ENCODE peak calls at places on chromosomes 5 and 9, in eight cellular contexts. T, C, L, J, U, D, Z and M are unnamed samples.

GRCh38 chr5:547086-547924 is 23.1 kb upstream of the SLC9A3 start:
- DNase-seq in T (no peak), C (no peak), L (no peak), J (no peak), U (no peak), D (no peak), Z (no peak), M (no peak)

GRCh38 chr9:818958-819357 is 22.5 kb upstream of the DMRT1 start:
- DNase-seq in T (no peak), C (no peak), L (no peak), J (no peak), U (no peak), D (no peak), Z (no peak), M (no peak)

GRCh38 chr9:137000177-137000930 is 4.0 kb upstream of the CLIC3 start:
- DNase-seq in T (no peak), C (no peak), L (no peak), J (no peak), U (peak; percentile 55), D (peak; percentile 59), Z (no peak), M (no peak)

GRCh38 chr9:122084276-122084675 is 8.8 kb downstream of the TTLL11 start:
- DNase-seq in T (no peak), C (no peak), L (no peak), J (no peak), U (no peak), D (no peak), Z (no peak), M (no peak)

GRCh38 chr9:88387733-88388202 is 476 bp upstream of the SPIN1 start:
- DNase-seq in T (peak; percentile 23), C (peak; percentile 55), L (peak; percentile 57), J (peak; percentile 52), U (peak; percentile 45), D (peak; percentile 79), Z (peak; percentile 68), M (peak; percentile 62)

GRCh38 chr9:21708225-21708624 is 94.2 kb upstream of the MTAP start:
- DNase-seq in T (no peak), C (peak; percentile 60), L (no peak), J (no peak), U (peak; percentile 70), D (peak; percentile 23), Z (no peak), M (no peak)

GRCh38 chr5:548256-548655 is 24.0 kb upstream of the SLC9A3 start:
- DNase-seq in T (no peak), C (no peak), L (no peak), J (no peak), U (no peak), D (peak; percentile 45), Z (no peak), M (no peak)

GRCh38 chr5:8650197-8650596 is 781.2 kb downstream of the MTRR start:
- DNase-seq in T (no peak), C (no peak), L (no peak), J (peak; percentile 19), U (peak; percentile 63), D (no peak), Z (no peak), M (no peak)

GRCh38 chr5:6158974-6159863 is 219.1 kb downstream of the MED10 start:
- DNase-seq in T (no peak), C (no peak), L (no peak), J (peak; percentile 100), U (peak; percentile 59), D (peak; percentile 96), Z (no peak), M (no peak)

GRCh38 chr5:42985129-42986037 is 54.7 kb downstream of the ANXA2R start:
- DNase-seq in T (no peak), C (peak; percentile 24), L (peak; percentile 82), J (peak; percentile 88), U (peak; percentile 83), D (peak; percentile 85), Z (no peak), M (no peak)

GRCh38 chr5:150298701-150299451 is 3.8 kb downstream of the ARSI start:
- DNase-seq in T (no peak), C (no peak), L (no peak), J (peak; percentile 72), U (peak; percentile 96), D (peak; percentile 99), Z (no peak), M (peak; percentile 77)

GRCh38 chr5:149860801-149861322 is 83.7 kb downstream of the PDE6A start:
- DNase-seq in T (no peak), C (no peak), L (no peak), J (peak; percentile 60), U (peak; percentile 26), D (no peak), Z (peak; percentile 34), M (no peak)

GRCh38 chr9:13410566-13411031 is 131.1 kb upstream of the MPDZ start:
- DNase-seq in T (no peak), C (no peak), L (peak; percentile 80), J (peak; percentile 85), U (peak; percentile 61), D (peak; percentile 63), Z (no peak), M (no peak)

GRCh38 chr5:178153530-178154340 is at the start of gene NHP2:
- DNase-seq in T (peak; percentile 98), C (peak; percentile 98), L (peak; percentile 99), J (peak; percentile 99), U (peak; percentile 96), D (peak; percentile 100), Z (peak; percentile 100), M (peak; percentile 96)

GRCh38 chr5:162824360-162824759 is 613.0 kb upstream of the CCNG1 start:
- DNase-seq in T (no peak), C (no peak), L (no peak), J (no peak), U (no peak), D (no peak), Z (no peak), M (no peak)

GRCh38 chr9:86549434-86549833 is 195.2 kb upstream of the TUT7 start:
- DNase-seq in T (no peak), C (no peak), L (no peak), J (no peak), U (peak; percentile 62), D (peak; percentile 94), Z (no peak), M (peak; percentile 99)

GRCh38 chr5:10564838-10565784 is 1.2 kb downstream of the ANKRD33B start:
- DNase-seq in T (peak; percentile 20), C (no peak), L (no peak), J (no peak), U (no peak), D (peak; percentile 47), Z (peak; percentile 62), M (no peak)
- TF ChIP-seq EZH2 in T (no peak), C (no peak), L (no peak), J (no peak), U (no peak), D (no peak), Z (peak; percentile 54), M (peak; percentile 38)

GRCh38 chr5:1778138-1779020 is 21.3 kb downstream of the MRPL36 start:
- DNase-seq in T (no peak), C (no peak), L (no peak), J (no peak), U (no peak), D (no peak), Z (no peak), M (no peak)
- H3K27ac ChIP-seq in T (no peak overlapping the region), C (no peak overlapping the region), L (no peak overlapping the region), J (no peak overlapping the region), U (no peak overlapping the region), D (no peak overlapping the region), Z (no peak overlapping the region), M (no peak overlapping the region)

DNA sequence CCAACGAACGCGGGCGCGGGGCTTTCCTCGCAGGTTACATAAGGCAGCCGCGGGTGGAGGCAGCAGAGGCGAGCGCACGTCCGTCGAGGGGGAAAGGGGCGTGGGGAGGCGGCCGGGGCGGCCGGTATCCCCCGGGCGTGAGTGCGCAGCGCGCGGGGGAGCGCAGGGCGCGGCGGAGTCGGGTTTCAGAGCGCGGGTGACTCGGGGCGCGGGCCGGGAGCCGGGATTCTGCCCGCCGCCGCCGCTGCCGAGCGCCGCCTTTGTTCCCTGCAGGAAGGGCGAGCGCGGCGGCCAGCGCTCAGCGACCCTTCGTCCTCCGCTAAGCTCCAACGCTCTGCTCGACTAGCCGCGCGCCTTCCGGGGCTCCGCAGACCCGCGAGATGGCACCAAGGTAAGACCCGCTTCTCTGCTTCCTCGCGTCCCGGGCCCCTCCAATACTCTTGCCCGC is at the start of gene COL15A1:
- DNase-seq in T (peak; percentile 63), C (no peak), L (no peak), J (no peak), U (no peak), D (peak; percentile 61), Z (peak; percentile 75), M (no peak)
- TF ChIP-seq EZH2 in T (no peak), C (no peak), L (peak; percentile 76), J (peak; percentile 69), U (peak; percentile 20), D (no peak), Z (no peak), M (peak; percentile 58)

GRCh38 chr5:133247881-133248642 is 196.2 kb downstream of the HSPA4 start:
- DNase-seq in T (peak; percentile 83), C (peak; percentile 60), L (peak; percentile 87), J (no peak), U (no peak), D (peak; percentile 38), Z (peak; percentile 81), M (no peak)

GRCh38 chr5:133245191-133246052 is 193.6 kb downstream of the HSPA4 start:
- DNase-seq in T (peak; percentile 69), C (peak; percentile 93), L (peak; percentile 44), J (peak; percentile 94), U (peak; percentile 98), D (peak; percentile 93), Z (no peak), M (peak; percentile 29)

GRCh38 chr5:133246053-133246370 is 194.2 kb downstream of the HSPA4 start:
- DNase-seq in T (no peak), C (no peak), L (no peak), J (no peak), U (no peak), D (no peak), Z (no peak), M (no peak)

GRCh38 chr5:133247145-133247709 is 195.4 kb downstream of the HSPA4 start:
- DNase-seq in T (peak; percentile 50), C (no peak), L (no peak), J (no peak), U (no peak), D (no peak), Z (no peak), M (no peak)

GRCh38 chr5:133246376-133247144 is 194.7 kb downstream of the HSPA4 start:
- DNase-seq in T (no peak), C (no peak), L (no peak), J (peak; percentile 47), U (peak; percentile 51), D (no peak), Z (no peak), M (no peak)
- H3K27ac ChIP-seq in T (no peak overlapping the region), C (peak overlapping the region; percentile 82), L (no peak overlapping the region), J (peak overlapping the region; percentile 82), U (peak overlapping the region; percentile 80), D (no peak overlapping the region), Z (no peak overlapping the region), M (no peak overlapping the region)